ENCODE peak calls at places on chromosomes 2 and 18, in seven cellular contexts. Q, U, S, V, P, K and G are unnamed samples.

GRCh38 chr2:201191132-201191875 is 8.4 kb downstream of the CASP10 start:
- DNase-seq in Q (no peak), U (peak; percentile 68), S (no peak), V (no peak), P (peak; percentile 84), K (no peak), G (no peak)

GRCh38 chr2:86068098-86069047 is 37.3 kb downstream of the POLR1A start:
- DNase-seq in Q (peak; percentile 35), U (peak; percentile 41), S (peak; percentile 72), V (no peak), P (peak; percentile 7), K (no peak), G (no peak)

GRCh38 chr2:181563101-181563692 is 93.7 kb downstream of the CERKL start:
- DNase-seq in Q (no peak), U (no peak), S (no peak), V (no peak), P (no peak), K (no peak), G (no peak)

GRCh38 chr18:66638856-66639621 is 35.1 kb upstream of the CDH19 start:
- DNase-seq in Q (no peak), U (no peak), S (no peak), V (no peak), P (no peak), K (no peak), G (no peak)

GRCh38 chr2:110804915-110805314 is 72.5 kb downstream of the ACOXL start:
- DNase-seq in Q (peak; percentile 61), U (peak; percentile 84), S (peak; percentile 33), V (no peak), P (no peak), K (no peak), G (no peak)

GRCh38 chr2:53407363-53408080 is 360.1 kb upstream of the CHAC2 start:
- DNase-seq in Q (no peak), U (no peak), S (no peak), V (no peak), P (no peak), K (no peak), G (peak; percentile 32)

GRCh38 chr2:163799807-163800206 is 64.0 kb upstream of the FIGN start:
- DNase-seq in Q (no peak), U (no peak), S (no peak), V (no peak), P (no peak), K (no peak), G (no peak)

GRCh38 chr2:188189356-188189755 is 102.3 kb upstream of the GULP1 start:
- DNase-seq in Q (no peak), U (no peak), S (no peak), V (no peak), P (no peak), K (no peak), G (no peak)

GRCh38 chr2:216083464-216084279 is 2.0 kb downstream of the TMEM169 start:
- DNase-seq in Q (no peak), U (no peak), S (no peak), V (peak; percentile 73), P (peak; percentile 37), K (no peak), G (peak; percentile 74)

GRCh38 chr2:136246086-136246669 is 128.2 kb upstream of the CXCR4 start:
- DNase-seq in Q (no peak), U (peak; percentile 60), S (peak; percentile 68), V (peak; percentile 52), P (peak; percentile 38), K (no peak), G (no peak)

GRCh38 chr2:19235308-19235707 is 123.1 kb downstream of the OSR1 start:
- DNase-seq in Q (no peak), U (no peak), S (no peak), V (no peak), P (peak; percentile 86), K (no peak), G (peak; percentile 84)

DNA sequence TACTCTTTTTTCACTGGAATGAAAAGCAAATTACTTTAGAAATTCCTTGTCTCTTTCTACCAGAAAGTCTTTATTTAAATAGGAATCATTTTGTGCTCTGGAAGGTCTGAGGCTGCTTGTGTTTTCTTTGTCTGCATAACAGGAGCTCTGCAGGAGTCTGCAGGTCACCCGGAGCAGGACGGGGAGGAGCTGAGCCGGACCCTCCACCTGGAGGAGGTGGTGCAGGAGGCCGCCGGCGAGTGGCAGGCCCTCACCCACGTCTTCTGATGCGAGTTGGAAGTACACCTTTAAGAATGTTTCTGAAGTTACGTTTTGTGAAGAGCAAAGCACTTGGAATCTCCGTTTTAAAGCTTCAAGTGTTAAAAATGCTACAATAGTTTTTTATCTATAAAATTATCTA is 145.7 kb downstream of the ZNF236 start:
- DNase-seq in Q (no peak), U (no peak), S (peak; percentile 5), V (peak; percentile 88), P (no peak), K (no peak), G (no peak)
- H3K4me3 ChIP-seq in Q (no peak overlapping the region), U (no peak overlapping the region), S (no peak overlapping the region), V (peak overlapping the region; percentile 7), P (no peak overlapping the region), K (no peak overlapping the region), G (no peak overlapping the region)

DNA sequence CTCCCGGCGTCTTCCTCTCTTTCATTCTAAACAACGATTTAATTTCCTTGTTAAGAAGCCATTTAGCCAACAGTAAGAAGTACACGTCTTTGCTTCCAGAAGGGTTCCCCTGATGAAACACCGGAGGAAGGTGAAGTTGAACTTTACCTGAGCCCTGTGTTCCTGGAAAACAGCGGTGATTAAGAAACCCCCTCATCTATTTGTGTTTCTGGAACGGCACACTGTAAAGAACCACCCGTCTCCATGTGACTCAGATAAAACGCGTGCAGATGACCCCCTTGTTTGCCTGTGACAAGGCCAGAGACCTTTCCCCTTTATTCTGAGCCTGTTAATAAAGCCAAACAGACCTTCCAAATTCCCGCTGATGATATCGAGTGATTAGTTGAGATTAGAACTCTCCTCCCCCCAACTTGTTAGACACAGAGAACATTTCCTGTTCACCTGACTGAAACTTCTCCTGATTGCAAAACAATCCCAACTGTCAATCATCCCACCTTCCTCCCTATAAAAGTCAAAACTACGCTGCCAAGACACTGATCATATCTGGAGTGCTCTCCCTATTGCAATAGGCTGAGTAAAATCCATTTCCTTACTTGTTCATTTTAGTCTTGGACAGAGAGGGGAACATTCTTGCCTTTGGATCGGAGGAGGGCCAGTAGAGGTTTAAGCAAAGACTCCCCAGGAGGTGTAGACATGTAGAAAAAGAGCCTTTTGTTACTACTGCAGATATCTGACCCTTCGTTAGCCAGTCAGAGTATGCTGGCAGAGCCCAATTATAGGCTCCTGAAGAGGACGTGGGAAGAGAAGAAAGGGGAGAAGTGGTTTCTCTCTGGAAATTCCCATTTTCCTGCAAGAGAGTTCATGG is 883 bp upstream of the IWS1 start:
- DNase-seq in Q (no peak), U (no peak), S (no peak), V (peak; percentile 24), P (no peak), K (no peak), G (no peak)
- H3K4me3 ChIP-seq in Q (peak overlapping the region; percentile 95), U (peak overlapping the region; percentile 79), S (peak overlapping the region; percentile 91), V (peak overlapping the region; percentile 96), P (peak overlapping the region; percentile 86), K (peak overlapping the region; percentile 95), G (peak overlapping the region; percentile 95)

GRCh38 chr2:186543561-186544131 is 46.2 kb upstream of the ITGAV start:
- DNase-seq in Q (no peak), U (no peak), S (no peak), V (peak; percentile 12), P (peak; percentile 68), K (no peak), G (no peak)
- H3K4me3 ChIP-seq in Q (no peak overlapping the region), U (no peak overlapping the region), S (no peak overlapping the region), V (no peak overlapping the region), P (no peak overlapping the region), K (peak overlapping the region; percentile 45), G (peak overlapping the region; percentile 1)

GRCh38 chr2:237698338-237698694 is 70.9 kb downstream of the LRRFIP1 start:
- DNase-seq in Q (no peak), U (no peak), S (no peak), V (no peak), P (no peak), K (no peak), G (no peak)

GRCh38 chr2:237695201-237695780 is 67.9 kb downstream of the LRRFIP1 start:
- DNase-seq in Q (no peak), U (peak; percentile 82), S (peak; percentile 38), V (no peak), P (peak; percentile 76), K (no peak), G (peak; percentile 89)

GRCh38 chr2:237694423-237695194 is 67.2 kb downstream of the LRRFIP1 start:
- DNase-seq in Q (no peak), U (peak; percentile 54), S (peak; percentile 30), V (no peak), P (no peak), K (no peak), G (no peak)

GRCh38 chr2:237697586-237698337 is 70.4 kb downstream of the LRRFIP1 start:
- DNase-seq in Q (no peak), U (peak; percentile 58), S (no peak), V (peak; percentile 49), P (peak; percentile 56), K (no peak), G (no peak)

DNA sequence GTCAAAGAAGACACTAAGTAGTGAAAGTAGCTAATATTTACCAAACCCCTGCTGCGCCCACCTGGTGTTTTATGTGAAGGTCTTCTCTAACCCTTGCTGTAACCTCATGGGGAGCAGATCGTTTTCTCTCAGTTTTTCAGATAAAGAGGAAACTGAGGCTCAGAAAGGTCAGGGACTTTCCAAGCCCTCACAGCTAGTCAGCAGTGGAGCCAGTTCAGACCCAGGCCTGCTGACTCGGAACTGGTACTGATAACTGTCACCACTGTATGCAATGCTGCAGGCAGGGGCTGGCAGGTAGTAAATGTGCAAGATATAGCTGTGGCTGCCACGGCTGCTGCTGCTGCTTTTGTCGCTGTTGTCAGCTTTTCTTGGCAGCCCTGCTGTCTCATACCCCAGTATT is 69.1 kb downstream of the LRRFIP1 start:
- DNase-seq in Q (no peak), U (peak; percentile 78), S (peak; percentile 51), V (no peak), P (no peak), K (no peak), G (no peak)
- H3K4me3 ChIP-seq in Q (peak overlapping the region; percentile 89), U (peak overlapping the region; percentile 89), S (peak overlapping the region; percentile 11), V (no peak overlapping the region), P (no peak overlapping the region), K (peak overlapping the region; percentile 84), G (no peak overlapping the region)

GRCh38 chr2:129876576-129876975 is 102.9 kb upstream of the RAB6C start:
- DNase-seq in Q (no peak), U (no peak), S (no peak), V (peak; percentile 9), P (no peak), K (no peak), G (no peak)
- H3K4me3 ChIP-seq in Q (no peak overlapping the region), U (no peak overlapping the region), S (peak overlapping the region; percentile 60), V (peak overlapping the region; percentile 76), P (peak overlapping the region; percentile 58), K (peak overlapping the region; percentile 97), G (peak overlapping the region; percentile 70)

GRCh38 chr2:20897874-20898453 is 75.1 kb upstream of the LDAH start:
- DNase-seq in Q (no peak), U (no peak), S (no peak), V (no peak), P (no peak), K (no peak), G (no peak)
- H3K4me3 ChIP-seq in Q (no peak overlapping the region), U (no peak overlapping the region), S (no peak overlapping the region), V (no peak overlapping the region), P (no peak overlapping the region), K (no peak overlapping the region), G (no peak overlapping the region)